ENCODE peak calls at places on chromosomes 6 and 20, in seven cellular contexts. V is cardiac muscle cell, U is stomach, B is psoas muscle, G is ovary, Q is BE2C, K is sigmoid colon. O is an unnamed sample.

GRCh38 chr6:42704937-42705374 is 17.4 kb downstream of the PRPH2 start:
- DNase-seq in V (no peak), Q (no peak), G (no peak), U (peak; percentile 31), K (no peak), B (no peak), O (no peak)

GRCh38 chr6:82645536-82646230 is 282.1 kb downstream of the TPBG start:
- DNase-seq in K (no peak), V (no peak), U (no peak), B (no peak), G (no peak), Q (no peak), O (no peak)

GRCh38 chr6:158905277-158905676 is 86.1 kb upstream of the EZR start:
- DNase-seq in Q (no peak), U (no peak), B (no peak), G (no peak), V (no peak), K (no peak), O (no peak)

GRCh38 chr6:129981598-129981997 is 36.8 kb upstream of the L3MBTL3 start:
- DNase-seq in B (no peak), V (no peak), Q (no peak), K (no peak), U (no peak), G (no peak), O (no peak)

GRCh38 chr20:47998736-47999135 is 213.5 kb upstream of the SULF2 start:
- DNase-seq in B (no peak), G (no peak), U (no peak), V (no peak), K (no peak), Q (no peak), O (peak; percentile 74)

GRCh38 chr6:159233365-159234101 is 64.3 kb downstream of the FNDC1 start:
- DNase-seq in V (no peak), B (no peak), Q (no peak), K (no peak), U (no peak), G (no peak), O (no peak)

GRCh38 chr6:162151050-162151658 is 576.4 kb downstream of the PRKN start:
- DNase-seq in K (no peak), Q (no peak), U (no peak), B (peak; percentile 60), G (no peak), V (no peak), O (no peak)

GRCh38 chr6:31930962-31931361 is 3.4 kb downstream of the C2 start:
- DNase-seq in U (no peak), B (no peak), V (no peak), G (no peak), Q (no peak), K (no peak), O (no peak)

GRCh38 chr6:16496982-16497823 is 258.8 kb downstream of the GMPR start:
- DNase-seq in V (peak; percentile 44), K (no peak), U (no peak), Q (no peak), G (no peak), B (no peak), O (no peak)

GRCh38 chr20:48784273-48784641 is 43.5 kb downstream of the PREX1 start:
- DNase-seq in Q (no peak), K (no peak), V (no peak), G (no peak), U (no peak), B (no peak), O (no peak)

GRCh38 chr6:37517411-37517812 is 17.7 kb upstream of the CCDC167 start:
- DNase-seq in Q (no peak), B (no peak), G (no peak), K (no peak), U (no peak), V (no peak), O (no peak)

GRCh38 chr6:4486543-4487319 is 289.5 kb upstream of the CDYL start:
- DNase-seq in V (peak; percentile 28), G (no peak), B (no peak), U (no peak), K (no peak), Q (no peak), O (no peak)

GRCh38 chr6:2733736-2734480 is 16.8 kb downstream of the MYLK4 start:
- DNase-seq in V (peak; percentile 62), B (peak; percentile 63), U (peak; percentile 45), K (no peak), G (no peak), Q (no peak), O (no peak)

GRCh38 chr6:33787954-33788693 is 806 bp downstream of the LEMD2 start:
- DNase-seq in Q (peak; percentile 72), B (peak; percentile 92), G (peak; percentile 74), V (peak; percentile 75), K (peak; percentile 95), U (peak; percentile 65), O (peak; percentile 92)

GRCh38 chr6:55636406-55637102 is 57.6 kb upstream of the HMGCLL1 start:
- DNase-seq in U (no peak), G (no peak), V (no peak), B (no peak), K (no peak), Q (no peak), O (no peak)

GRCh38 chr6:158067436-158068015 is 85.9 kb downstream of the SYNJ2 start:
- DNase-seq in G (no peak), Q (no peak), U (no peak), V (no peak), K (peak; percentile 28), B (no peak), O (no peak)

GRCh38 chr6:46378882-46379405 is 112.3 kb downstream of the RCAN2 start:
- DNase-seq in Q (no peak), G (no peak), K (no peak), B (no peak), V (no peak), U (no peak), O (no peak)

GRCh38 chr20:35620818-35621559 is 5.4 kb downstream of the SPAG4 start:
- DNase-seq in U (no peak), Q (no peak), K (peak; percentile 53), B (no peak), G (no peak), V (no peak), O (no peak)

GRCh38 chr20:35619196-35620095 is 3.8 kb downstream of the SPAG4 start:
- DNase-seq in V (peak; percentile 93), G (peak; percentile 76), B (peak; percentile 80), K (peak; percentile 92), Q (peak; percentile 91), U (peak; percentile 82), O (no peak)

GRCh38 chr20:35618372-35619131 is 2.9 kb downstream of the SPAG4 start:
- DNase-seq in V (peak; percentile 23), U (no peak), K (peak; percentile 72), Q (peak; percentile 31), B (no peak), G (peak; percentile 44), O (no peak)

GRCh38 chr20:35618032-35618371 is 2.4 kb downstream of the SPAG4 start:
- DNase-seq in Q (no peak), K (no peak), B (no peak), G (no peak), V (no peak), U (no peak), O (no peak)

DNA sequence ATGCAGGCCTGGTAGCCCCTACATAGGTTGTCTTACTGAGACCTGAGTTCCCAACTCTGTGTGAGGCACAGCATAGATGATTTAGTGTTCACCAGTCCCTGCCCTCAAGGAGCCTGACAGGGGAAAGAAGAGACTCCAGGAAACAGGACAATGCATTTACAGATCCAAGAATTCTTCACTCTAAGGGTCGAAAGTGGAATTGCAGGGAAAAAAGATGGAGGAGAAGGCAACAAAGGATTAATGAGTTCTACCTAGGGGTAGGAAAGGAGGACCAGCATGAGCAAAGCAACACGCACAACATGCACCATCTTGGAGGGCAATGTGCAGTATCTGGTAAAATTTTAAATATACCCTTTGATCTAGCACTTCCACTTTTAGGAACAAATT is 5.9 kb downstream of the SPAG4 start:
- DNase-seq in U (no peak), K (no peak), G (no peak), V (no peak), Q (no peak), B (no peak), O (no peak)
- TF ChIP-seq CTCF in U (no peak), K (no peak), G (no peak), V (no peak), Q (peak; percentile 33), B (no peak), O (no peak)

DNA sequence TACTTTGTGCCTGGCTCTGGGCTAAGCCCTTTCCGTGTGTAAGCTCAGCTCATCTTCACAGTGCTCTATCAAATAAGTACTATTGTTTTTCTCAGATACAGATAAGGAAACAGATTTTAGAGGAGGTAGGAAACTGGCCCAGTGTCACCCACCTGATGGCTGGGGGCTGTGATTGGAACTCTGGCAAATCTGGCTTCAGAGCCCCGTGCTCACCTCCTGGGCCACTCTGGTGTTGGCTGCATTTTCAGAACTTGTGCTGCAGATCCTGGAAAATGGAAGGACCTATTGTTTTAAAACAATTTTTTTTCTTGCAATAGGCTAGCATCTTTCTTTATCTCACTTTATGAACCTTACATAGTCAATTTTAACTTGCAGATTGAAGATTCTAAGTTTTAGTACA is 5.7 kb downstream of the STX16 start:
- DNase-seq in V (no peak), K (no peak), Q (no peak), U (no peak), B (no peak), G (no peak), O (no peak)
- H3K4me1 ChIP-seq in V (peaks cover 68% of the 10 kb centered on the region), K (no peaks in the 10 kb centered on the region), Q (peaks cover 4% of the 10 kb centered on the region), U (peaks cover 76% of the 10 kb centered on the region), B (peaks cover 72% of the 10 kb centered on the region), G (peaks cover 4% of the 10 kb centered on the region), O (peaks cover 74% of the 10 kb centered on the region)

GRCh38 chr20:60749804-60750602 is 502.1 kb upstream of the CDH4 start:
- DNase-seq in Q (no peak), B (no peak), K (no peak), U (no peak), V (no peak), G (no peak), O (no peak)
- TF ChIP-seq CTCF in Q (no peak), B (no peak), K (no peak), U (no peak), V (no peak), G (no peak), O (no peak)

GRCh38 chr20:1618954-1619550 is 757 bp downstream of the SIRPB1 start:
- DNase-seq in Q (no peak), K (no peak), V (no peak), B (no peak), G (no peak), U (no peak), O (no peak)
- H3K4me1 ChIP-seq in Q (no peaks in the 10 kb centered on the region), K (no peaks in the 10 kb centered on the region), V (no peaks in the 10 kb centered on the region), B (no peaks in the 10 kb centered on the region), G (no peaks in the 10 kb centered on the region), U (no peaks in the 10 kb centered on the region), O (no peaks in the 10 kb centered on the region)

GRCh38 chr6:166862287-166862977 is 93.9 kb downstream of the RNASET2 start:
- DNase-seq in U (peak; percentile 44), Q (peak; percentile 73), K (no peak), B (no peak), G (peak; percentile 19), V (peak; percentile 70), O (no peak)
- TF ChIP-seq CTCF in U (no peak), Q (peak; percentile 10), K (no peak), B (no peak), G (no peak), V (no peak), O (no peak)

GRCh38 chr20:9572690-9573089 is 58.3 kb downstream of the LAMP5 start:
- DNase-seq in V (no peak), Q (no peak), B (no peak), K (no peak), U (no peak), G (no peak), O (no peak)
- H3K4me1 ChIP-seq in V (peaks cover 17% of the 10 kb centered on the region), Q (peaks cover 31% of the 10 kb centered on the region), B (no peaks in the 10 kb centered on the region), K (no peaks in the 10 kb centered on the region), U (no peaks in the 10 kb centered on the region), G (no peaks in the 10 kb centered on the region), O (no peaks in the 10 kb centered on the region)

GRCh38 chr6:44135875-44136274 is 8.5 kb downstream of the TMEM63B start:
- DNase-seq in G (no peak), K (no peak), B (no peak), U (no peak), Q (no peak), V (no peak), O (no peak)
- TF ChIP-seq CTCF in G (no peak), K (no peak), B (no peak), U (no peak), Q (no peak), V (no peak), O (no peak)